ENCODE peak calls at places on chromosomes 12 and 14, in eight cellular contexts. One of them, this sample, is unnamed. For H3K9me3 and H3K36me3, the result is how much of the 10 kb centered on the place peaks cover.

GRCh38 chr12:116958402-116959197 is 47.9 kb downstream of the FBXW8 start:
- DNase-seq in fibroblast of lung: peak
- DNase-seq in pancreas: no peak
- DNase-seq in tibial nerve: no peak
- DNase-seq in ovary: no peak
- DNase-seq in right lobe of liver: no peak
- DNase-seq in CD8-positive, alpha-beta T cell: no peak
- DNase-seq in kidney: no peak
- DNase-seq in this sample: no peak

GRCh38 chr12:114512351-114512750 is 106.4 kb upstream of the TBX5 start:
- DNase-seq in fibroblast of lung: no peak
- DNase-seq in ovary: no peak
- DNase-seq in tibial nerve: no peak
- DNase-seq in right lobe of liver: no peak
- DNase-seq in pancreas: no peak
- DNase-seq in CD8-positive, alpha-beta T cell: no peak
- DNase-seq in kidney: no peak
- DNase-seq in this sample: no peak

GRCh38 chr14:44567997-44568396 is 60.9 kb upstream of the FSCB start:
- DNase-seq in ovary: no peak
- DNase-seq in right lobe of liver: no peak
- DNase-seq in pancreas: no peak
- DNase-seq in kidney: no peak
- DNase-seq in fibroblast of lung: no peak
- DNase-seq in tibial nerve: no peak
- DNase-seq in CD8-positive, alpha-beta T cell: no peak
- DNase-seq in this sample: no peak

GRCh38 chr12:5230861-5231260 is 187.2 kb downstream of the KCNA5 start:
- DNase-seq in tibial nerve: no peak
- DNase-seq in CD8-positive, alpha-beta T cell: no peak
- DNase-seq in pancreas: no peak
- DNase-seq in ovary: no peak
- DNase-seq in fibroblast of lung: no peak
- DNase-seq in right lobe of liver: no peak
- DNase-seq in kidney: no peak
- DNase-seq in this sample: no peak

GRCh38 chr14:106850913-106851825 is 1324.8 kb downstream of the TMEM121 start:
- DNase-seq in right lobe of liver: no peak
- DNase-seq in tibial nerve: no peak
- DNase-seq in pancreas: no peak
- DNase-seq in kidney: no peak
- DNase-seq in fibroblast of lung: no peak
- DNase-seq in CD8-positive, alpha-beta T cell: no peak
- DNase-seq in ovary: no peak
- DNase-seq in this sample: no peak

GRCh38 chr12:123847876-123848275 is 85.8 kb downstream of the DNAH10 start:
- DNase-seq in right lobe of liver: no peak
- DNase-seq in CD8-positive, alpha-beta T cell: no peak
- DNase-seq in pancreas: no peak
- DNase-seq in tibial nerve: no peak
- DNase-seq in fibroblast of lung: no peak
- DNase-seq in kidney: peak
- DNase-seq in ovary: no peak
- DNase-seq in this sample: no peak

GRCh38 chr12:45762185-45763110 is 32.9 kb downstream of the ARID2 start:
- DNase-seq in fibroblast of lung: peak
- DNase-seq in kidney: no peak
- DNase-seq in right lobe of liver: no peak
- DNase-seq in tibial nerve: no peak
- DNase-seq in ovary: no peak
- DNase-seq in pancreas: no peak
- DNase-seq in CD8-positive, alpha-beta T cell: no peak
- DNase-seq in this sample: no peak

GRCh38 chr12:64864319-64864718 is 39.9 kb downstream of the TBC1D30 start:
- DNase-seq in right lobe of liver: no peak
- DNase-seq in tibial nerve: no peak
- DNase-seq in ovary: no peak
- DNase-seq in fibroblast of lung: no peak
- DNase-seq in kidney: no peak
- DNase-seq in CD8-positive, alpha-beta T cell: no peak
- DNase-seq in pancreas: no peak
- DNase-seq in this sample: no peak

GRCh38 chr14:77024171-77024627 is 4.3 kb downstream of the IRF2BPL start:
- DNase-seq in kidney: no peak
- DNase-seq in CD8-positive, alpha-beta T cell: peak
- DNase-seq in pancreas: no peak
- DNase-seq in fibroblast of lung: peak
- DNase-seq in tibial nerve: no peak
- DNase-seq in right lobe of liver: peak
- DNase-seq in ovary: peak
- DNase-seq in this sample: peak

GRCh38 chr14:51872396-51872795 is 12.0 kb downstream of the GNG2 start:
- DNase-seq in tibial nerve: no peak
- DNase-seq in fibroblast of lung: no peak
- DNase-seq in pancreas: no peak
- DNase-seq in kidney: no peak
- DNase-seq in CD8-positive, alpha-beta T cell: no peak
- DNase-seq in ovary: no peak
- DNase-seq in right lobe of liver: no peak
- DNase-seq in this sample: no peak

GRCh38 chr14:79992799-79993198 is 218.5 kb downstream of the DIO2 start:
- DNase-seq in fibroblast of lung: no peak
- DNase-seq in right lobe of liver: no peak
- DNase-seq in ovary: no peak
- DNase-seq in CD8-positive, alpha-beta T cell: no peak
- DNase-seq in kidney: no peak
- DNase-seq in pancreas: no peak
- DNase-seq in tibial nerve: no peak
- DNase-seq in this sample: no peak

GRCh38 chr12:41944241-41944640 is 200.4 kb downstream of the GXYLT1 start:
- DNase-seq in pancreas: no peak
- DNase-seq in right lobe of liver: no peak
- DNase-seq in kidney: no peak
- DNase-seq in ovary: no peak
- DNase-seq in fibroblast of lung: no peak
- DNase-seq in CD8-positive, alpha-beta T cell: no peak
- DNase-seq in tibial nerve: no peak
- DNase-seq in this sample: no peak

GRCh38 chr12:10331642-10332239 is 24.1 kb downstream of the KLRD1 start:
- DNase-seq in right lobe of liver: no peak
- DNase-seq in ovary: no peak
- DNase-seq in fibroblast of lung: peak
- DNase-seq in CD8-positive, alpha-beta T cell: no peak
- DNase-seq in kidney: no peak
- DNase-seq in tibial nerve: no peak
- DNase-seq in pancreas: no peak
- DNase-seq in this sample: no peak

DNA sequence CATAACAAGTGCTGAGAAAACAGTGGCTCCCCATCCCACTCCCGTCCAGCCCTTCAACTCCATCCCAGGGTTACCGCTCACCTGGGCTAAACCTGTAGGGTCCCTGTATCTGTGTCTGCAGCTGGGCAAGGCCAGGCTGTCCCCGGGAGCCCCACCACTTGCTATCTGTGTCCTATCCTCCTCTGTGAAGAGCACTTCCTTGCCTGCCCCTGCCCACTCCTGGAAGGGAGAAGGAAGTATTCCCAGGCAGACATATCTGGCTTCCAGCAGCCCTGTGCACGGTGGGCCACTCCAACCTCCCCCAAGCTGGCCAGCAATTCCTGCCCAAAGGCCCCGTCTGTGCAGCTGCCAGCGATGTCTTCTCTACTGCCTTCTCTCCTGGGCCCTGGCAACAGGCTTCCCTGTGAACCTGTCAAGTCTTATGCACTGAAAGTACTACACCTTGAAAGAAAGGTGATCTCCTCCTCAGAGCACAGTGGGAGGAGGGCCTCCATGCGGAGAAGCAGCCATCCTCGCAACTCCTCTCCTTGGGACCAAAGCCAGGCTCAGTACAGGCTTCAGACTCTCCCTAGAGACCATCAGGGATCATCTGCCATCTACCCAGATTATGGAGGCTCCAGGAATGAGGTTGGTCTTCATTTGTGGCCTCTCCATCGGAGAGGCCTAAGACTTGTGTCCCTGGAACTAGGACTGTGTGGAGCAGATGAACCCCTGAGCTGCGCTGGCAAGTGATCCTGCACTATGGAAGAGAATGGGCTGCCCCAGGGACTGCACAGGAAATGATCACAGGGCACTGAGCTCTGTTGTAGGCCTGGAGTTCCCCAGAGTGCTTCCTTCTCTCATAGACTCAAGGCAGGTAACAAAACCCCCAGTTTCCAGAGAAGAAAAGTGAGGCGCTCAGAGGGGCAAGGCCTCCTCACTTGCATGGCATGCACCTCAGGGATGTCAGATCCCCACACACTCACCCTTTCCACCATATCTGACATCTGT is 663.6 kb downstream of the BCL11B start:
- DNase-seq in pancreas: no peak
- DNase-seq in ovary: no peak
- DNase-seq in kidney: no peak
- DNase-seq in fibroblast of lung: no peak
- DNase-seq in CD8-positive, alpha-beta T cell: no peak
- DNase-seq in right lobe of liver: no peak
- DNase-seq in tibial nerve: no peak
- DNase-seq in this sample: no peak
- H3K9me3 ChIP-seq in pancreas: under half
- H3K9me3 ChIP-seq in ovary: under half
- H3K9me3 ChIP-seq in kidney: under half
- H3K9me3 ChIP-seq in fibroblast of lung: under half
- H3K9me3 ChIP-seq in CD8-positive, alpha-beta T cell: under half
- H3K9me3 ChIP-seq in right lobe of liver: under half
- H3K9me3 ChIP-seq in tibial nerve: under half
- H3K9me3 ChIP-seq in this sample: under half

GRCh38 chr14:103854017-103854808 is 6.8 kb upstream of the PPP1R13B start:
- DNase-seq in pancreas: no peak
- DNase-seq in fibroblast of lung: no peak
- DNase-seq in CD8-positive, alpha-beta T cell: no peak
- DNase-seq in right lobe of liver: no peak
- DNase-seq in ovary: peak
- DNase-seq in kidney: peak
- DNase-seq in tibial nerve: no peak
- DNase-seq in this sample: no peak

GRCh38 chr14:103856105-103856504 is 8.7 kb upstream of the PPP1R13B start:
- DNase-seq in tibial nerve: no peak
- DNase-seq in fibroblast of lung: no peak
- DNase-seq in pancreas: no peak
- DNase-seq in ovary: peak
- DNase-seq in CD8-positive, alpha-beta T cell: no peak
- DNase-seq in right lobe of liver: no peak
- DNase-seq in kidney: peak
- DNase-seq in this sample: no peak

GRCh38 chr14:103854822-103855733 is 7.7 kb upstream of the PPP1R13B start:
- DNase-seq in tibial nerve: no peak
- DNase-seq in CD8-positive, alpha-beta T cell: no peak
- DNase-seq in kidney: peak
- DNase-seq in ovary: peak
- DNase-seq in fibroblast of lung: no peak
- DNase-seq in pancreas: peak
- DNase-seq in right lobe of liver: no peak
- DNase-seq in this sample: no peak

GRCh38 chr14:103857256-103857655 is 9.9 kb upstream of the PPP1R13B start:
- DNase-seq in CD8-positive, alpha-beta T cell: no peak
- DNase-seq in ovary: no peak
- DNase-seq in kidney: peak
- DNase-seq in right lobe of liver: no peak
- DNase-seq in tibial nerve: no peak
- DNase-seq in pancreas: no peak
- DNase-seq in fibroblast of lung: no peak
- DNase-seq in this sample: no peak

DNA sequence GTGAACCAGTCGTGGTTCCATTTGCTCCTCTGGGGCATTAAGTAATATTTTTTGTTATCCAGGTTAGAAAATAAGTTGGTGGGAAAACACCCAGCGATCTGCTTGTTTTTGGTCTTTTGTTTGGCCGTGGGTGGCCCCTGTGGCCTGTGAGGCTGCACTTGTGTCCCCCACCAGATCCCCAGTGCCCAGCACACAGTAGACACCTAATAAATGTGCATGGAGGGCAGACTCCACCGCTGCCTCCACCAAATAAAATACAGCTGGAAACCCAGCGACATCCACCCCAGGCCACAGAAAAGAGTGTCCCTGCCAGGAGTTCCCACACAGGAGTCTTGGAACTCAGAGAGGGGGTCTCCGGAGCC is 8.3 kb upstream of the PPP1R13B start:
- DNase-seq in fibroblast of lung: no peak
- DNase-seq in pancreas: no peak
- DNase-seq in CD8-positive, alpha-beta T cell: no peak
- DNase-seq in right lobe of liver: no peak
- DNase-seq in ovary: no peak
- DNase-seq in tibial nerve: no peak
- DNase-seq in kidney: no peak
- DNase-seq in this sample: no peak
- H3K36me3 ChIP-seq in fibroblast of lung: under half
- H3K36me3 ChIP-seq in pancreas: under half
- H3K36me3 ChIP-seq in CD8-positive, alpha-beta T cell: under half
- H3K36me3 ChIP-seq in right lobe of liver: under half
- H3K36me3 ChIP-seq in ovary: under half
- H3K36me3 ChIP-seq in tibial nerve: under half
- H3K36me3 ChIP-seq in kidney: under half
- H3K36me3 ChIP-seq in this sample: under half

DNA sequence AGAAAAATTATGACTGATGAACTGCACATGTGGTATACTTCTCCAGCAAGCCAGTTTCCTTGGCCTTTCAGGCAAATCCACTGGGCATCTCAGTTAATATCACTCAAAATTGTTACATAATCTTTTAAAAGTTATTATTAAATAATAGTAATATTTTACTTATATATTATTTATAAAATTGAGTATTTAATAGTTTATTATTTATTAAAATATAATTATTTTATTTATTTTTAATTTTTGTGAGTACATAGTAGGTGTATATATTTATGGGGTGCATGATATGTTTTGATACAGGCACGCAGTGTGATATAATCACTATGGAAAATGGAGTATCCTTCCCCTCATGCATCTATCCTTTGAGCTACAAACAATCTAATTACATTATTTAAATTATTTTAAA is 384.1 kb upstream of the LRFN5 start:
- DNase-seq in CD8-positive, alpha-beta T cell: no peak
- DNase-seq in right lobe of liver: no peak
- DNase-seq in kidney: no peak
- DNase-seq in ovary: no peak
- DNase-seq in pancreas: no peak
- DNase-seq in tibial nerve: no peak
- DNase-seq in fibroblast of lung: no peak
- DNase-seq in this sample: no peak
- H3K9me3 ChIP-seq in CD8-positive, alpha-beta T cell: under half
- H3K9me3 ChIP-seq in right lobe of liver: under half
- H3K9me3 ChIP-seq in kidney: under half
- H3K9me3 ChIP-seq in ovary: under half
- H3K9me3 ChIP-seq in pancreas: under half
- H3K9me3 ChIP-seq in tibial nerve: under half
- H3K9me3 ChIP-seq in fibroblast of lung: under half
- H3K9me3 ChIP-seq in this sample: under half

DNA sequence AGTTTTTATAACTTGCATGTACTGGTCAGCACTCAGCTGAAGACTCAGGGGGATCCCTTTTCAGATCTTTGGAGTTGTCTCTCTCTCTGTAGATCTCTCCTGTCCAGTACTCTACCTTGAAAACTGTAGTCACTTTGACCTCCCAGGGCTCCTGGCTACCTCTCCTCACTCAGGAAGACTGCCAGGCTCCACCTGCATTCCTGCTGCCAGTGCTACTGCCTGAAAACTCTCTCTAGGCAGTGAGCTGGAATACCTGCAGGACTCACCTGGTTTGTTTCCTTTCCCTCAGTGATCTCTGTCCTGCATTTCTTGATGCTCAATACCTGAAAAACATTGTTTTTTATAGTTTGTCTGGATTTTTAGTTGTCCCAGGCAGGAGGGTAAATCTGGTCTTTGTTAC is 87.4 kb downstream of the PRIMA1 start:
- DNase-seq in kidney: no peak
- DNase-seq in pancreas: no peak
- DNase-seq in right lobe of liver: no peak
- DNase-seq in CD8-positive, alpha-beta T cell: no peak
- DNase-seq in tibial nerve: no peak
- DNase-seq in ovary: no peak
- DNase-seq in fibroblast of lung: no peak
- DNase-seq in this sample: no peak
- H3K36me3 ChIP-seq in kidney: under half
- H3K36me3 ChIP-seq in pancreas: under half
- H3K36me3 ChIP-seq in right lobe of liver: under half
- H3K36me3 ChIP-seq in CD8-positive, alpha-beta T cell: under half
- H3K36me3 ChIP-seq in tibial nerve: under half
- H3K36me3 ChIP-seq in ovary: under half
- H3K36me3 ChIP-seq in fibroblast of lung: under half
- H3K36me3 ChIP-seq in this sample: under half

This sample was measured in CD4-positive, alpha-beta memory T cell.